ENCODE peak calls at places on chromosomes 7 and 10, in six cellular contexts. Q, B, M, L, P and R are unnamed samples.

GRCh38 chr7:151539055-151539714 is 19.5 kb upstream of the RHEB start:
- DNase-seq in L (no peak), B (peak; percentile 87), P (peak; percentile 29), Q (peak; percentile 44), M (no peak), R (no peak)

GRCh38 chr10:59366310-59366709 is 4.0 kb upstream of the FAM13C start:
- DNase-seq in P (no peak), Q (no peak), L (no peak), M (no peak), B (no peak), R (peak; percentile 15)

GRCh38 chr10:114706458-114707055 is 48.5 kb upstream of the ABLIM1 start:
- DNase-seq in P (no peak), Q (no peak), M (peak; percentile 33), B (no peak), L (no peak), R (no peak)

GRCh38 chr10:52486840-52487611 is 172.9 kb downstream of the DKK1 start:
- DNase-seq in Q (no peak), B (no peak), P (peak; percentile 11), L (peak; percentile 81), M (peak; percentile 89), R (no peak)

GRCh38 chr7:23298141-23298851 is 843 bp upstream of the MALSU1 start:
- DNase-seq in B (peak; percentile 35), L (peak; percentile 28), P (no peak), M (peak; percentile 53), Q (peak; percentile 27), R (no peak)

GRCh38 chr7:150412016-150412415 is 32.9 kb downstream of the ZNF775 start:
- DNase-seq in B (no peak), M (no peak), L (no peak), Q (no peak), P (no peak), R (no peak)

GRCh38 chr7:2873686-2874551 is 29.8 kb upstream of the GNA12 start:
- DNase-seq in B (no peak), Q (peak; percentile 60), M (peak; percentile 92), L (peak; percentile 93), P (peak; percentile 57), R (no peak)

GRCh38 chr7:98458090-98458875 is 57.4 kb upstream of the BAIAP2L1 start:
- DNase-seq in B (no peak), M (no peak), Q (no peak), L (no peak), P (no peak), R (no peak)

GRCh38 chr10:4006848-4007247 is 221.8 kb upstream of the KLF6 start:
- DNase-seq in M (no peak), L (peak; percentile 56), B (no peak), P (no peak), Q (no peak), R (no peak)

GRCh38 chr7:64870656-64871055 is 32.4 kb upstream of the ZNF273 start:
- DNase-seq in Q (no peak), M (no peak), L (no peak), P (no peak), B (no peak), R (no peak)

GRCh38 chr10:71301371-71301916 is 17.6 kb upstream of the SLC29A3 start:
- DNase-seq in M (no peak), P (no peak), L (no peak), Q (no peak), B (no peak), R (no peak)

GRCh38 chr10:71300555-71301370 is 18.3 kb upstream of the SLC29A3 start:
- DNase-seq in B (no peak), Q (no peak), L (no peak), M (no peak), P (no peak), R (no peak)

GRCh38 chr10:71297343-71297742 is 21.7 kb upstream of the SLC29A3 start:
- DNase-seq in Q (no peak), P (no peak), M (no peak), B (no peak), L (no peak), R (no peak)

GRCh38 chr10:71296086-71296485 is 23.0 kb upstream of the SLC29A3 start:
- DNase-seq in Q (no peak), P (no peak), M (no peak), L (no peak), B (no peak), R (no peak)

DNA sequence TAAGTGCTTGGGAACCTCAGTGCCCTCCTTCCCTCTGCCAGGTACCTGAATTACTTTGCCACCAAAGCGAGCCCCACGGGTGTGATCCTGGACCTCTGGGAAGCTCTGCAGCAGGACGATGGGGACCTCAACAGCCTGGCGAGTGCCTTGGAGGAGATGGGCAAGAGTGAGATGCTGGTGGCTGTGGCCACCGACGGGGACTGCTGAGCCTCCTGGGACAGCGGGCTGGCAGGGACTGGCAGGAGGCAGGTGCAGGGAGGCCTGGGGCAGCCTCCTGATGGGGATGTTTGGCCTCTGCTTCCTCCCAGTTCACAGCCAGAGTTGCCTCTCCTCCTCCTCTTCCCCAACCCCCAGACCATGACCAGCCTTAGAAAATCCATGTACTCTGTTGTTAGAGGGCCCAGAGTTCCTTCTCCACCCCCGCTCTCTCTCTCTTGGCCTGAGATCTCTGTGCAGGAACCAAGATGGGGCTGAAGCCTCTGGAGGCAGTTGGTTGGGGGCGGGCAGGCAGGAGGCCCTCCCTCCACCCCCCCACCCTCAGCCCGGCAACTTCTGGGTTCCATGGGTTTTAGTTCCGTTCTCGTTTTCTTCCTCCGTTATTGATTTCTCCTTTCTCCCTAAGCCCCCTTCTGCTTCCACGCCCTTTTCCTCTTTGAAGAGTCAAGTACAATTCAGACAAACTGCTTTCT is 19.8 kb upstream of the SLC29A3 start:
- DNase-seq in B (no peak), M (no peak), L (no peak), Q (no peak), P (no peak), R (no peak)
- H3K27ac ChIP-seq in B (no peak overlapping the region), M (no peak overlapping the region), L (no peak overlapping the region), Q (no peak overlapping the region), P (no peak overlapping the region), R (no peak overlapping the region)

DNA sequence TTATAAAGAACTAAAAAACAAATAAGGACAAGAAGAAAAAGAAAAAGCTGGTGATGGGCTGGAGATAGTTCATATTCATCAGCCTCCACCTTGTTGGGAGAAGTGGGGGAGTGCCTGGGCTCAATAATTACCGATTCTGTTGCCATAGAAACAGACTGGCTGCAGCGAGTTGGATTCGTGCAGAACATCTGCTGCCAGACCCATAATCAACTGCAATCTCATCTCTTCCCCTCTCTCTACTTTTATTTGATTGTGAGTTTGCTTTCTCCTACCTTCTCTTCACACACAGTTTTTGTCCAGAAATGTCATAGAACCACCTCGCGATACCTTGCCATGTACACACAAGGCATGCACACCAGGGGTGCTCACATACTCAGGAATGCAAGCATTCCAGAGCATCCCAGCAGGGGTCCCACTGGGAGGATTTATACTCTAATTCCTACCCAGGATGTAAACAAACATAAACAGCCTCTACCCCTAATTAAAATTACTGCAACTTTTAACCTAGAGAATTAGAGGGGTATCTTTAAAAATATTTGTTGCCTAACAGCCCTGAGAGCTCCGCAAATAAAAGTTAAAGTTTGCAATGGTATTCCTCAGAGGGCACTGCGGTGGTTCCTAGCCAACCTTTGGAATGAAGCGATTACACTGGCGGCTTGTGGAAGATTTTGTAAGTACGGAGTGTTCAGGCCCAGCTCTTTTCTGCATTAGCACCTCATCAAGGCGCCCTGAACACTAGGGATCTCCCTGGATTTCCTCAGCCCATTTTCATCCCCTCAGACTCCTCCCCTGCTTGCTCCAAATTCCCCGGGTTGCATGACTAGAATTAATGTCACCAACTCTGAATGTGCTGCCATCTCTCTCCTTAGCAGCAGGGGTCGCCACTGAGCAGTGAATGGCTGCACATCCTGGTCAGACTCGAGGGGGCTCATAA is 262.4 kb upstream of the AOAH start:
- DNase-seq in Q (peak; percentile 96), P (peak; percentile 60), L (peak; percentile 52), M (peak; percentile 61), B (peak; percentile 54), R (peak; percentile 56)
- H3K27ac ChIP-seq in Q (peak overlapping the region; percentile 77), P (no peak overlapping the region), L (no peak overlapping the region), M (no peak overlapping the region), B (no peak overlapping the region), R (no peak overlapping the region)

DNA sequence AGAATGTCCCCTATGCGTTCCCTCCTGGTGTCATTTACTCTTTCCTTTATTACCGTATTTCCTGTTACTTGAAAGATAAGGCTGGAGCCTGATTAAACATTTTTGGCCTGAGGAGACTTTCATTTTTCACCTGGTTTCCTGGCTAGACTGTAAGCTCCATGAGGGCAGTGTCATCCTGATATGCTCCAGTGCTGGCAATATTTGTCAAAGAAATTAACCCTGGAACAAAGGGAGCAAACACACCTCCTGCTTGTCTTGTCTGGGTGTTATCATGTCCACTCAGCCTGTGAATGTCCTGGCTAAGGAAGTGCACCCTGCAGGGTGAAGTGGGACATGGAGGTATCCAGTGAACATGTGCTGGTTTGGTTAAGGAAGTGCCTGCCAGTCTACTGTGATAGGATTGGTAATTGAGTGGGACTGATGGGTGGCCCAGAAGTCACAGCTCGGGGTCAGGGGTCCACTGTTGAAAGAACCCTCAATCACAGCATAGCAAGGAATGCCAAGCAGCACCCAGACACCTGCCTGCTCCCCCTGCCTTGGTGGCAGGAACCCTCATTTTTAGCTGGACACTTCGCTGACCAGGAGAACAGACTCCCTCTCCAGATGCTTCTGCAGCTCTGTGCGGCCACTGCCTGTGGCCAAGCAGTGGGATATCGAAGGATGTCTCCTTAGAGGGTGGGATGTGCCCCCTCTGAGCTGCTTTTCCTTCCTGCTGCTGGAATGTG is 20.9 kb upstream of the PPIA start:
- DNase-seq in B (no peak), M (no peak), P (no peak), Q (no peak), L (no peak), R (no peak)
- H3K27ac ChIP-seq in B (no peak overlapping the region), M (no peak overlapping the region), P (no peak overlapping the region), Q (no peak overlapping the region), L (no peak overlapping the region), R (no peak overlapping the region)

GRCh38 chr10:86356306-86356705 is 10.3 kb downstream of the GRID1 start:
- DNase-seq in Q (no peak), P (no peak), M (no peak), B (no peak), L (no peak), R (no peak)
- H3K27ac ChIP-seq in Q (no peak overlapping the region), P (no peak overlapping the region), M (no peak overlapping the region), B (no peak overlapping the region), L (no peak overlapping the region), R (peak overlapping the region; percentile 94)